ENCODE peak calls at places on chromosomes 6 and 20, in eight cellular contexts. One of them, this sample, is unnamed.

GRCh38 chr20:36481380-36482043 is 59.8 kb upstream of the MYL9 start:
- DNase-seq in RWPE1: no peak
- DNase-seq in BJ: no peak
- DNase-seq in GM12878: no peak
- DNase-seq in transverse colon: no peak
- DNase-seq in tibial artery: no peak
- DNase-seq in GM20000: no peak
- DNase-seq in mesothelial cell of epicardium: no peak
- DNase-seq in this sample: no peak

GRCh38 chr20:2237059-2237458 is 58.7 kb upstream of the TGM3 start:
- DNase-seq in RWPE1: peak
- DNase-seq in tibial artery: peak
- DNase-seq in mesothelial cell of epicardium: no peak
- DNase-seq in BJ: peak
- DNase-seq in GM20000: no peak
- DNase-seq in GM12878: no peak
- DNase-seq in transverse colon: peak
- DNase-seq in this sample: no peak

GRCh38 chr6:151239603-151240035 is at the start of gene AKAP12:
- DNase-seq in tibial artery: peak
- DNase-seq in BJ: no peak
- DNase-seq in transverse colon: peak
- DNase-seq in RWPE1: no peak
- DNase-seq in mesothelial cell of epicardium: peak
- DNase-seq in GM20000: no peak
- DNase-seq in GM12878: no peak
- DNase-seq in this sample: peak

GRCh38 chr20:31560094-31560899 is 44.8 kb upstream of the ID1 start:
- DNase-seq in GM20000: peak
- DNase-seq in GM12878: no peak
- DNase-seq in RWPE1: peak
- DNase-seq in mesothelial cell of epicardium: peak
- DNase-seq in BJ: peak
- DNase-seq in transverse colon: peak
- DNase-seq in tibial artery: peak
- DNase-seq in this sample: peak

GRCh38 chr20:36391456-36391855 is 85.3 kb downstream of the DLGAP4 start:
- DNase-seq in RWPE1: no peak
- DNase-seq in GM20000: no peak
- DNase-seq in transverse colon: no peak
- DNase-seq in GM12878: no peak
- DNase-seq in BJ: no peak
- DNase-seq in tibial artery: no peak
- DNase-seq in mesothelial cell of epicardium: no peak
- DNase-seq in this sample: no peak

GRCh38 chr6:31639449-31639861 is 13.0 kb downstream of the BAG6 start:
- DNase-seq in RWPE1: no peak
- DNase-seq in GM12878: no peak
- DNase-seq in GM20000: no peak
- DNase-seq in tibial artery: no peak
- DNase-seq in transverse colon: no peak
- DNase-seq in BJ: no peak
- DNase-seq in mesothelial cell of epicardium: no peak
- DNase-seq in this sample: peak

GRCh38 chr20:12594410-12595130 is 414.2 kb upstream of the SPTLC3 start:
- DNase-seq in tibial artery: no peak
- DNase-seq in transverse colon: no peak
- DNase-seq in RWPE1: no peak
- DNase-seq in BJ: no peak
- DNase-seq in GM12878: no peak
- DNase-seq in mesothelial cell of epicardium: no peak
- DNase-seq in GM20000: no peak
- DNase-seq in this sample: no peak

GRCh38 chr6:119126826-119127225 is 48.4 kb upstream of the FAM184A start:
- DNase-seq in mesothelial cell of epicardium: no peak
- DNase-seq in BJ: no peak
- DNase-seq in RWPE1: no peak
- DNase-seq in GM12878: no peak
- DNase-seq in transverse colon: no peak
- DNase-seq in GM20000: no peak
- DNase-seq in tibial artery: no peak
- DNase-seq in this sample: no peak

GRCh38 chr6:39901670-39902069 is 32.6 kb downstream of the MOCS1 start:
- DNase-seq in GM12878: no peak
- DNase-seq in RWPE1: no peak
- DNase-seq in transverse colon: no peak
- DNase-seq in BJ: no peak
- DNase-seq in GM20000: no peak
- DNase-seq in tibial artery: no peak
- DNase-seq in mesothelial cell of epicardium: no peak
- DNase-seq in this sample: no peak

GRCh38 chr6:41159415-41160082 is 3.4 kb downstream of the TREM2 start:
- DNase-seq in mesothelial cell of epicardium: no peak
- DNase-seq in GM20000: no peak
- DNase-seq in BJ: no peak
- DNase-seq in RWPE1: no peak
- DNase-seq in tibial artery: no peak
- DNase-seq in transverse colon: no peak
- DNase-seq in GM12878: no peak
- DNase-seq in this sample: no peak

GRCh38 chr6:20686142-20686541 is 151.9 kb downstream of the CDKAL1 start:
- DNase-seq in tibial artery: no peak
- DNase-seq in RWPE1: no peak
- DNase-seq in GM12878: no peak
- DNase-seq in BJ: no peak
- DNase-seq in GM20000: no peak
- DNase-seq in transverse colon: no peak
- DNase-seq in mesothelial cell of epicardium: no peak
- DNase-seq in this sample: no peak

GRCh38 chr20:31945319-31945718 is 6.5 kb downstream of the PDRG1 start:
- DNase-seq in BJ: no peak
- DNase-seq in GM20000: no peak
- DNase-seq in RWPE1: no peak
- DNase-seq in transverse colon: no peak
- DNase-seq in GM12878: no peak
- DNase-seq in mesothelial cell of epicardium: no peak
- DNase-seq in tibial artery: no peak
- DNase-seq in this sample: no peak

GRCh38 chr6:128487746-128488145 is 32.7 kb downstream of the PTPRK start:
- DNase-seq in mesothelial cell of epicardium: no peak
- DNase-seq in transverse colon: no peak
- DNase-seq in tibial artery: no peak
- DNase-seq in GM20000: no peak
- DNase-seq in GM12878: no peak
- DNase-seq in BJ: no peak
- DNase-seq in RWPE1: no peak
- DNase-seq in this sample: no peak

GRCh38 chr6:145898376-145898775 is 65.8 kb downstream of the SHPRH start:
- DNase-seq in tibial artery: no peak
- DNase-seq in GM12878: no peak
- DNase-seq in transverse colon: no peak
- DNase-seq in BJ: no peak
- DNase-seq in GM20000: no peak
- DNase-seq in RWPE1: peak
- DNase-seq in mesothelial cell of epicardium: no peak
- DNase-seq in this sample: no peak

GRCh38 chr20:24160563-24161355 is 172.2 kb upstream of the GGTLC1 start:
- DNase-seq in tibial artery: peak
- DNase-seq in mesothelial cell of epicardium: peak
- DNase-seq in transverse colon: peak
- DNase-seq in RWPE1: peak
- DNase-seq in BJ: peak
- DNase-seq in GM12878: no peak
- DNase-seq in GM20000: no peak
- DNase-seq in this sample: peak
- TF ChIP-seq CTCF in tibial artery: peak
- TF ChIP-seq CTCF in mesothelial cell of epicardium: peak
- TF ChIP-seq CTCF in transverse colon: peak
- TF ChIP-seq CTCF in RWPE1: peak
- TF ChIP-seq CTCF in BJ: peak
- TF ChIP-seq CTCF in GM12878: peak
- TF ChIP-seq CTCF in GM20000: peak
- TF ChIP-seq CTCF in this sample: peak

GRCh38 chr6:122145741-122146240 is 253.7 kb upstream of the HSF2 start:
- DNase-seq in tibial artery: no peak
- DNase-seq in GM20000: no peak
- DNase-seq in BJ: no peak
- DNase-seq in transverse colon: no peak
- DNase-seq in RWPE1: no peak
- DNase-seq in mesothelial cell of epicardium: no peak
- DNase-seq in GM12878: no peak
- DNase-seq in this sample: no peak

GRCh38 chr6:122145246-122145645 is 254.2 kb upstream of the HSF2 start:
- DNase-seq in mesothelial cell of epicardium: no peak
- DNase-seq in RWPE1: no peak
- DNase-seq in transverse colon: no peak
- DNase-seq in tibial artery: no peak
- DNase-seq in GM20000: no peak
- DNase-seq in BJ: no peak
- DNase-seq in GM12878: no peak
- DNase-seq in this sample: no peak

GRCh38 chr6:122144229-122144628 is 255.2 kb upstream of the HSF2 start:
- DNase-seq in BJ: no peak
- DNase-seq in GM12878: no peak
- DNase-seq in tibial artery: no peak
- DNase-seq in mesothelial cell of epicardium: no peak
- DNase-seq in GM20000: no peak
- DNase-seq in transverse colon: no peak
- DNase-seq in RWPE1: no peak
- DNase-seq in this sample: no peak

DNA sequence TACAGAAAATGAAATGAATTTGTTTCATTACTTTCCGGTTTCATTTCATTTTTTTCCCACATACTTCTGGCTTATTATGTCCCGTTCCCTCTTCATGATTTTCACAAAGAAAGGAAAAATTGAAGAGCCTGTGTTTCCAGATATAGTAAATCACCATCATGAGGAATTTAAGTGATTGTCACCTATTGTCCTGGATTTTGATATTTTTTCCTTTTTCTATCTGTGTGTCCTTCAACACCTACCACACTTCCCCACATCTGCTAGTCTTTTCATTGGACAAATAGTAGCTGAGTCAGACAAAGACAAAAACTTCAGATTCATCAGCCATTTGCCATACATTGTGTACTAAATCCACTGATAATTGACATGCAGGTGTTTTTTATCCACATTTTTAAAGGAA is 258.2 kb upstream of the HSF2 start:
- DNase-seq in transverse colon: no peak
- DNase-seq in GM12878: no peak
- DNase-seq in tibial artery: no peak
- DNase-seq in RWPE1: no peak
- DNase-seq in BJ: no peak
- DNase-seq in GM20000: no peak
- DNase-seq in mesothelial cell of epicardium: no peak
- DNase-seq in this sample: no peak
- TF ChIP-seq CTCF in transverse colon: no peak
- TF ChIP-seq CTCF in GM12878: no peak
- TF ChIP-seq CTCF in tibial artery: no peak
- TF ChIP-seq CTCF in RWPE1: no peak
- TF ChIP-seq CTCF in BJ: no peak
- TF ChIP-seq CTCF in GM20000: no peak
- TF ChIP-seq CTCF in mesothelial cell of epicardium: no peak
- TF ChIP-seq CTCF in this sample: no peak

GRCh38 chr6:143401636-143402370 is 48.7 kb downstream of the ADAT2 start:
- DNase-seq in transverse colon: no peak
- DNase-seq in GM20000: no peak
- DNase-seq in RWPE1: no peak
- DNase-seq in BJ: no peak
- DNase-seq in mesothelial cell of epicardium: no peak
- DNase-seq in GM12878: no peak
- DNase-seq in tibial artery: no peak
- DNase-seq in this sample: no peak

GRCh38 chr6:143402721-143403336 is 47.7 kb downstream of the ADAT2 start:
- DNase-seq in GM20000: no peak
- DNase-seq in GM12878: no peak
- DNase-seq in mesothelial cell of epicardium: no peak
- DNase-seq in tibial artery: no peak
- DNase-seq in RWPE1: no peak
- DNase-seq in BJ: no peak
- DNase-seq in transverse colon: no peak
- DNase-seq in this sample: no peak

GRCh38 chr6:143401060-143401426 is 49.5 kb downstream of the ADAT2 start:
- DNase-seq in GM12878: no peak
- DNase-seq in mesothelial cell of epicardium: no peak
- DNase-seq in RWPE1: no peak
- DNase-seq in tibial artery: no peak
- DNase-seq in GM20000: no peak
- DNase-seq in transverse colon: no peak
- DNase-seq in BJ: no peak
- DNase-seq in this sample: no peak

GRCh38 chr6:143399176-143399575 is 51.3 kb downstream of the ADAT2 start:
- DNase-seq in mesothelial cell of epicardium: no peak
- DNase-seq in tibial artery: no peak
- DNase-seq in GM20000: no peak
- DNase-seq in transverse colon: no peak
- DNase-seq in RWPE1: no peak
- DNase-seq in BJ: no peak
- DNase-seq in GM12878: no peak
- DNase-seq in this sample: no peak

GRCh38 chr6:143400258-143401059 is 50.0 kb downstream of the ADAT2 start:
- DNase-seq in GM12878: no peak
- DNase-seq in BJ: no peak
- DNase-seq in mesothelial cell of epicardium: no peak
- DNase-seq in RWPE1: no peak
- DNase-seq in GM20000: no peak
- DNase-seq in transverse colon: peak
- DNase-seq in tibial artery: peak
- DNase-seq in this sample: peak
- TF ChIP-seq CTCF in GM12878: no peak
- TF ChIP-seq CTCF in BJ: no peak
- TF ChIP-seq CTCF in mesothelial cell of epicardium: no peak
- TF ChIP-seq CTCF in RWPE1: no peak
- TF ChIP-seq CTCF in GM20000: no peak
- TF ChIP-seq CTCF in transverse colon: no peak
- TF ChIP-seq CTCF in tibial artery: no peak
- TF ChIP-seq CTCF in this sample: no peak

GRCh38 chr6:46221221-46221793 is 50.5 kb upstream of the ENPP5 start:
- DNase-seq in tibial artery: no peak
- DNase-seq in GM12878: peak
- DNase-seq in transverse colon: no peak
- DNase-seq in GM20000: peak
- DNase-seq in BJ: no peak
- DNase-seq in RWPE1: peak
- DNase-seq in mesothelial cell of epicardium: no peak
- DNase-seq in this sample: peak
- TF ChIP-seq CTCF in tibial artery: peak
- TF ChIP-seq CTCF in GM12878: peak
- TF ChIP-seq CTCF in transverse colon: peak
- TF ChIP-seq CTCF in GM20000: peak
- TF ChIP-seq CTCF in BJ: peak
- TF ChIP-seq CTCF in RWPE1: peak
- TF ChIP-seq CTCF in mesothelial cell of epicardium: peak
- TF ChIP-seq CTCF in this sample: peak